ENCODE peak calls at places on chromosome 14, in four cellular contexts. Z is GM23248, T is GM12878, A is IMR-90. J is an unnamed sample.

GRCh38 chr14:103997391-103997790 is 55.1 kb upstream of the RD3L start:
- DNase-seq in Z (no peak), T (no peak), A (no peak), J (no peak)

GRCh38 chr14:93989939-93990338 is 7.2 kb upstream of the CCDC197 start:
- DNase-seq in Z (no peak), T (no peak), A (no peak), J (no peak)

GRCh38 chr14:91315844-91316267 is 71.4 kb upstream of the GPR68 start:
- DNase-seq in Z (no peak), T (peak), A (no peak), J (no peak)

GRCh38 chr14:34981743-34982420 is 910 bp upstream of the SRP54 start:
- DNase-seq in Z (peak), T (no peak), A (peak), J (peak)

GRCh38 chr14:24632336-24632735 is 1.7 kb downstream of the GZMB start:
- DNase-seq in Z (no peak), T (no peak), A (no peak), J (no peak)

GRCh38 chr14:50396636-50397460 is at the start of gene CDKL1:
- DNase-seq in Z (peak), T (no peak), A (peak), J (peak)

GRCh38 chr14:50527970-50528369 is 4.4 kb downstream of the MAP4K5 start:
- DNase-seq in Z (peak), T (no peak), A (peak), J (peak)

GRCh38 chr14:70339970-70340369 is 19.5 kb downstream of the COX16 start:
- DNase-seq in Z (no peak), T (no peak), A (no peak), J (peak)

GRCh38 chr14:102928412-102929348 is 6.2 kb downstream of the AMN start:
- DNase-seq in Z (peak), T (no peak), A (peak), J (peak)

GRCh38 chr14:55641290-55641689 is 61.3 kb downstream of the KTN1 start:
- DNase-seq in Z (no peak), T (no peak), A (no peak), J (no peak)

GRCh38 chr14:51424569-51425251 is 184.7 kb downstream of the TMX1 start:
- DNase-seq in Z (peak), T (no peak), A (peak), J (peak)

GRCh38 chr14:50061664-50062437 is 54.5 kb downstream of the VCPKMT start:
- DNase-seq in Z (peak), T (peak), A (peak), J (peak)

GRCh38 chr14:103140316-103141109 is 17.3 kb downstream of the TNFAIP2 start:
- DNase-seq in Z (no peak), T (peak), A (no peak), J (peak)

GRCh38 chr14:41606249-41607118 is at the start of gene LRFN5:
- DNase-seq in Z (peak), T (no peak), A (peak), J (peak)

GRCh38 chr14:41607119-41607785 is 576 bp downstream of the LRFN5 start:
- DNase-seq in Z (peak), T (no peak), A (no peak), J (peak)

GRCh38 chr14:41605550-41606248 is 977 bp upstream of the LRFN5 start:
- DNase-seq in Z (peak), T (no peak), A (peak), J (peak)

GRCh38 chr14:41607966-41608663 is 1.4 kb downstream of the LRFN5 start:
- DNase-seq in Z (peak), T (no peak), A (no peak), J (no peak)

DNA sequence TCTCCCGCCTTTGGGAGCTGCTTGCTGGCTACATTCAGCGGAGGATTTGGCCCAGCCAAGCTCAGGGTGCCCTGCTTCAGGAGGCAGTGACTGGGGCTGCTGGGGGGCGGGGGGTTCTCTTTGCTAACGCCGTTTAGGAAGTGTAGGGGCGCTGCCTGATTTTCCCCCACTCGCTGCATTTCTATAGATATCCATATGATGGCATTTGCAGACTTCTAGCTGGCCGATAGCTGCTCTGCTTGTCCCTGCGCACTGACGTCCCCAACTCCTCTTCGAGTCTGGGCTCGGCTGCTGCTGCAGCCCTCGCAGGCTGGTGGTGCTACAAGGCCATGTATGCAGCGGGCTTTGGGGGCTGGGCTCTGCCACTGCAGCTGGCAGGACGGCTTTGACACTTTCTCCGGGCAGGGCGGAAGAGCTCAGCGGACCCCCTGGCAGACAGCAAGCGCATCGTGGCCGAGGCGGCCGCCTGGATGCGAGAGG is 3.1 kb downstream of the LRFN5 start:
- DNase-seq in Z (peak), T (no peak), A (peak), J (peak)
- H3K27ac ChIP-seq in Z (no peak), T (no peak), A (no peak), J (no peak)

DNA sequence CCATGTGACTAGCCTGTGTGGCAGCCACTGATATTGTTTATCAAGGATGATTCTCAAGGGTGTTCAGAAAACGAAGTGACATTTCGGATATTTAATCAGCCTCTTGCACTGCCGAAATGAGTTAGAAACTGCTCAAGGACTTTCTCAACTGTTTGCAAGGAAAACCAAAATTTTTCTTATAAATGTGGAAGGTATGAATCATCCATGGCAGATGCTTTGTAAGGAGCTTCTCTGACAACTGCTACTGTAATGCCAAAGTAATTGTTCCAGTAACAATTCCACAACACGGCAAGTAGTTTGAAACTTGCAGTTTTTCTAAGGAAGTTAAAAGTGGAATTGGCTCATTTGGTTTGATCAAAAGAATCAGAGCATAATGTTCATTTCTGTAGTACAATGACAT is 1076.4 kb upstream of the FLRT2 start:
- DNase-seq in Z (peak), T (no peak), A (no peak), J (no peak)
- H2AFZ ChIP-seq in Z (no peak), T (no peak), A (no peak), J (no peak)

GRCh38 chr14:68939893-68940613 is 39.0 kb downstream of the ACTN1 start:
- DNase-seq in Z (peak), T (no peak), A (peak), J (peak)

GRCh38 chr14:68938515-68939423 is 40.3 kb downstream of the ACTN1 start:
- DNase-seq in Z (no peak), T (no peak), A (peak), J (no peak)

GRCh38 chr14:68940614-68941185 is 38.4 kb downstream of the ACTN1 start:
- DNase-seq in Z (no peak), T (no peak), A (no peak), J (no peak)

GRCh38 chr14:68937790-68938514 is 41.1 kb downstream of the ACTN1 start:
- DNase-seq in Z (peak), T (no peak), A (no peak), J (no peak)

DNA sequence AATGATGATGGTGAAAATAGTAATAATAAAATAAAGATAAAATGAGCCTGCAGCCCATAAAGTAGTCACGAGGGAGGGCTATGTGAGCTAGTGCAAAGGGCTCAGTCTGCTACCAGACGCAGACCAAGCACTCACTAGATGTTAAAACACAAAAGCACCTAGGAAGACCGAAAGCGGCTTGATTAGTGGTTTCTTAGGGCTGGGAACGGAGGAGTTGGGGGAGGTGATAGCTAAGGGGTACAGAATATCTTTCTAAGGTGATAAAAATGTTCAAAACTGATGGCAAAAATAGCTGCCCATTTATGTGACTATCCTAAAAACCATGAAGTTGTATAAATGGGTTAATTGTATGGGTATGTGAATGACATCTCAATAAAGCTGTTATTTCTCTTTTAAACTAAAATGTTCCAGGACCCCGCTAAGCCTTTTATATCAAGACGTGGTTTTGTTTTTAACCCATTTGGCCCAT is 39.6 kb downstream of the ACTN1 start:
- DNase-seq in Z (no peak), T (no peak), A (no peak), J (no peak)
- H3K4me3 ChIP-seq in Z (peak), T (no peak), A (no peak), J (peak)

GRCh38 chr14:22895402-22895801 is 12.4 kb downstream of the REM2 start:
- DNase-seq in Z (no peak), T (no peak), A (no peak), J (no peak)

GRCh38 chr14:22896760-22897159 is 13.7 kb downstream of the REM2 start:
- DNase-seq in Z (no peak), T (no peak), A (no peak), J (peak)

GRCh38 chr14:22896351-22896750 is 13.3 kb downstream of the REM2 start:
- DNase-seq in Z (no peak), T (no peak), A (no peak), J (no peak)

GRCh38 chr14:22898302-22898894 is 15.4 kb downstream of the REM2 start:
- DNase-seq in Z (peak), T (no peak), A (peak), J (peak)

DNA sequence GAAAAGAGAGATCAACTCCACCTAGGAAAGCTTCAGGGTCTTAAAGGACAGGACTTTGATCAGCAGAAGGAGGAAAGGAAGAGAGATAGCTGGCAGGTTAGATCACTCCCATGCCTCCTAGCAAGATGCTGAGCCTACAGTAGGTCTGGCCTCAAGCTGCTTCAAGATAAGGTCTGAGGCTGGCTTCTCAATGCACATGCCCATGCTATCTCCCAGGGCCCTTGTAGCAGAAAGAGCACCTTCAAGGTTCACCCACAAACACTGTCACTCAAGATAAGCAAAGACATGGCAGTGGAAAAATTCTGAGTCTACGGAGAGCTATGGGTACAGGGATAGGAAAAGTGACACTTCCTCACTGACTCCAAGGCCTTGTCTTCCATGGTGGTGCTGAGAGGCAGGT is 14.3 kb downstream of the REM2 start:
- DNase-seq in Z (no peak), T (no peak), A (no peak), J (peak)
- H3K27ac ChIP-seq in Z (peak), T (no peak), A (peak), J (peak)

GRCh38 chr14:53004976-53005375 is 54.1 kb upstream of the FERMT2 start:
- DNase-seq in Z (peak), T (no peak), A (peak), J (no peak)

GRCh38 chr14:53002576-53002975 is 51.7 kb upstream of the FERMT2 start:
- DNase-seq in Z (no peak), T (no peak), A (peak), J (peak)

GRCh38 chr14:53003776-53004175 is 52.9 kb upstream of the FERMT2 start:
- DNase-seq in Z (no peak), T (no peak), A (no peak), J (no peak)

GRCh38 chr14:52998376-52999010 is 47.6 kb upstream of the FERMT2 start:
- DNase-seq in Z (peak), T (no peak), A (peak), J (peak)

DNA sequence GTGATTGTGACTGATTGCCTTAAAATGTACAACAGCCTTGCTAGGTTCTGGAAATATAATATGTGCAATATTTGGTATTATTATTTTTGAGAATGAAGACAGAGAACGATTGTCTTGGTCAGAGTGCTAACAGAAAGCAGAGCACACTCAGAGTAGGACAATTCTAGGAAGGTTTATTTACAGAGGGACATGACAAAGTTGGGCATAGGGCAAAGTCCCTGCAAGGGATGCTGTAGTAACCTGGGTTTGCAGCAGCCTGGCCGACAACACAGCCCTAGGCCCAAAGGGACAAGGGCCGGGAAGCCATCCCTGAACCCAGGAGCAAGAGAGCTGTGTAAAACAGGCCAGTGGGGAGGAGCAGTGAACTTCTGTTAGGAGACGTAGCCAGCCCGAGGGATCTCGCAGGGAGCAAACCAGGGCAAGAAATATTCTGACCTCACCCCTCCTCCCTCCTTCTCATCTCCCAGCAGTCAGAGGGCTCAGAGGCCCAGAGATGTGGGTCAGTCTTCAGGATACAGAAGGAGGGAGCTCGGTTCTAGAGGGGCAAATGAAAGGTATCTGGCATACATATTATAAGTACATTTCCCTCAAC is 51.0 kb upstream of the FERMT2 start:
- DNase-seq in Z (no peak), T (no peak), A (no peak), J (no peak)
- H2AFZ ChIP-seq in Z (no peak), T (no peak), A (no peak), J (peak)

J was measured in osteoblast.